ENCODE peak calls at places on chromosome 1, in five cellular contexts. C is HCEC 1CT, W is NCI-H774, Z is Right ventricle myocardium superior, R is OCI-M1. M is an unnamed sample.

GRCh38 chr1:155522069-155522468 is 40.5 kb downstream of the ASH1L start:
- DNase-seq in C (no peak), W (no peak), Z (no peak), R (no peak), M (no peak)

GRCh38 chr1:31583082-31583994 is 7.0 kb downstream of the TINAGL1 start:
- DNase-seq in C (no peak), W (no peak), Z (no peak), R (no peak), M (no peak)

GRCh38 chr1:16175610-16176553 is 20.0 kb upstream of the EPHA2 start:
- DNase-seq in C (peak; percentile 93), W (no peak), Z (peak; percentile 95), R (peak; percentile 81), M (no peak)

GRCh38 chr1:184221087-184221486 is 165.7 kb upstream of the C1orf21 start:
- DNase-seq in C (no peak), W (no peak), Z (no peak), R (no peak), M (no peak)

GRCh38 chr1:8643542-8644536 is 173.6 kb downstream of the RERE start:
- DNase-seq in C (no peak), W (no peak), Z (no peak), R (no peak), M (peak; percentile 62)

GRCh38 chr1:100009458-100009857 is 39.7 kb downstream of the SLC35A3 start:
- DNase-seq in C (peak; percentile 50), W (no peak), Z (no peak), R (no peak), M (no peak)

GRCh38 chr1:27666791-27667254 is 5.2 kb downstream of the IFI6 start:
- DNase-seq in C (no peak), W (no peak), Z (no peak), R (peak; percentile 37), M (no peak)

GRCh38 chr1:40868051-40868723 is 6.0 kb upstream of the CITED4 start:
- DNase-seq in C (peak; percentile 82), W (peak; percentile 35), Z (no peak), R (peak; percentile 79), M (no peak)

GRCh38 chr1:158999301-159000069 is 10.2 kb upstream of the IFI16 start:
- DNase-seq in C (peak; percentile 87), W (peak; percentile 18), Z (peak; percentile 75), R (no peak), M (no peak)

GRCh38 chr1:149888160-149888998 is 11.0 kb upstream of the BOLA1 start:
- DNase-seq in C (peak; percentile 90), W (peak; percentile 70), Z (peak; percentile 80), R (peak; percentile 100), M (peak; percentile 97)

GRCh38 chr1:21200767-21201166 is 24.1 kb upstream of the EIF4G3 start:
- DNase-seq in C (peak; percentile 9), W (no peak), Z (no peak), R (no peak), M (no peak)

GRCh38 chr1:234617135-234617985 is 7.4 kb upstream of the IRF2BP2 start:
- DNase-seq in C (no peak), W (no peak), Z (no peak), R (peak; percentile 60), M (no peak)

GRCh38 chr1:179121159-179121938 is 39.5 kb downstream of the TOR3A start:
- DNase-seq in C (peak; percentile 48), W (no peak), Z (no peak), R (peak; percentile 70), M (peak; percentile 12)

GRCh38 chr1:173426057-173426456 is 51.1 kb upstream of the PRDX6 start:
- DNase-seq in C (no peak), W (no peak), Z (no peak), R (peak; percentile 31), M (no peak)

GRCh38 chr1:44048816-44049215 is 17.6 kb upstream of the SLC6A9 start:
- DNase-seq in C (peak; percentile 84), W (no peak), Z (no peak), R (no peak), M (no peak)

GRCh38 chr1:217134857-217135568 is 411.8 kb upstream of the ESRRG start:
- DNase-seq in C (no peak), W (peak; percentile 80), Z (peak; percentile 41), R (no peak), M (no peak)

GRCh38 chr1:18413906-18414305 is 66.8 kb upstream of the KLHDC7A start:
- DNase-seq in C (no peak), W (no peak), Z (no peak), R (no peak), M (no peak)

GRCh38 chr1:47701741-47702515 is 264.1 kb downstream of the FOXD2 start:
- DNase-seq in C (no peak), W (peak; percentile 22), Z (no peak), R (no peak), M (no peak)